ENCODE peak calls at places on chromosomes 1 and 21, in four cellular contexts. F, N, E and C are unnamed samples.

GRCh38 chr1:47682786-47683350 is 245.0 kb downstream of the FOXD2 start:
- DNase-seq in F (no peak), N (no peak), E (no peak), C (no peak)

GRCh38 chr21:43015906-43016540 is 41.7 kb downstream of the PKNOX1 start:
- DNase-seq in F (no peak), N (no peak), E (no peak), C (no peak)

GRCh38 chr1:99347041-99347684 is 82.9 kb downstream of the PLPPR4 start:
- DNase-seq in F (no peak), N (no peak), E (no peak), C (no peak)

GRCh38 chr1:219123041-219123440 is 50.6 kb upstream of the LYPLAL1 start:
- DNase-seq in F (peak; percentile 43), N (no peak), E (no peak), C (no peak)

GRCh38 chr21:31566611-31567010 is 92.9 kb upstream of the SOD1 start:
- DNase-seq in F (no peak), N (no peak), E (no peak), C (no peak)

GRCh38 chr21:15978158-15978805 is 248.5 kb downstream of the USP25 start:
- DNase-seq in F (no peak), N (no peak), E (peak; percentile 73), C (no peak)

GRCh38 chr1:234956821-234957329 is 171.8 kb downstream of the TOMM20 start:
- DNase-seq in F (no peak), N (no peak), E (no peak), C (no peak)

GRCh38 chr1:65471213-65471833 is 50.9 kb downstream of the LEPR start:
- DNase-seq in F (no peak), N (no peak), E (no peak), C (no peak)

GRCh38 chr1:197471248-197472035 is 203.4 kb downstream of the CRB1 start:
- DNase-seq in F (no peak), N (no peak), E (no peak), C (no peak)

GRCh38 chr1:224763126-224763764 is 147.1 kb downstream of the CNIH3 start:
- DNase-seq in F (no peak), N (no peak), E (no peak), C (no peak)

GRCh38 chr1:4071675-4072074 is 171.6 kb upstream of the C1orf174 start:
- DNase-seq in F (no peak), N (no peak), E (no peak), C (no peak)

GRCh38 chr1:77010937-77011336 is 143.7 kb downstream of the ST6GALNAC5 start:
- DNase-seq in F (no peak), N (no peak), E (no peak), C (no peak)

GRCh38 chr1:179813626-179814351 is 63.8 kb downstream of the TOR1AIP2 start:
- DNase-seq in F (no peak), N (no peak), E (no peak), C (no peak)

GRCh38 chr1:67710417-67710816 is 25.4 kb downstream of the GADD45A start:
- DNase-seq in F (no peak), N (no peak), E (no peak), C (no peak)
- H3K4me1 ChIP-seq in F (peaks cover 85% of the 10 kb centered on the region), N (peaks cover 70% of the 10 kb centered on the region), E (peaks cover 14% of the 10 kb centered on the region), C (no peaks in the 10 kb centered on the region)

GRCh38 chr1:2455757-2456156 is 20.3 kb upstream of the PLCH2 start:
- DNase-seq in F (no peak), N (no peak), E (no peak), C (no peak)
- H3K27ac ChIP-seq in F (no peak overlapping the region), N (no peak overlapping the region), E (no peak overlapping the region), C (no peak overlapping the region)

GRCh38 chr1:208038303-208038702 is 127.4 kb upstream of the CD34 start:
- DNase-seq in F (no peak), N (no peak), E (no peak), C (no peak)
- H3K36me3 ChIP-seq in F (no peaks in the 10 kb centered on the region), N (no peaks in the 10 kb centered on the region), E (no peaks in the 10 kb centered on the region), C (no peaks in the 10 kb centered on the region)

GRCh38 chr1:12531169-12531479 is 86.9 kb downstream of the DHRS3 start:
- DNase-seq in F (no peak), N (no peak), E (no peak), C (no peak)
- H3K4me1 ChIP-seq in F (peaks cover 12% of the 10 kb centered on the region), N (peaks cover 30% of the 10 kb centered on the region), E (peaks cover 14% of the 10 kb centered on the region), C (no peaks in the 10 kb centered on the region)

GRCh38 chr1:186102559-186103148 is 272.4 kb downstream of the TPR start:
- DNase-seq in F (no peak), N (no peak), E (no peak), C (no peak)

GRCh38 chr1:186099362-186100064 is 275.5 kb downstream of the TPR start:
- DNase-seq in F (no peak), N (no peak), E (no peak), C (no peak)

GRCh38 chr1:186104459-186104858 is 270.6 kb downstream of the TPR start:
- DNase-seq in F (no peak), N (no peak), E (no peak), C (no peak)

DNA sequence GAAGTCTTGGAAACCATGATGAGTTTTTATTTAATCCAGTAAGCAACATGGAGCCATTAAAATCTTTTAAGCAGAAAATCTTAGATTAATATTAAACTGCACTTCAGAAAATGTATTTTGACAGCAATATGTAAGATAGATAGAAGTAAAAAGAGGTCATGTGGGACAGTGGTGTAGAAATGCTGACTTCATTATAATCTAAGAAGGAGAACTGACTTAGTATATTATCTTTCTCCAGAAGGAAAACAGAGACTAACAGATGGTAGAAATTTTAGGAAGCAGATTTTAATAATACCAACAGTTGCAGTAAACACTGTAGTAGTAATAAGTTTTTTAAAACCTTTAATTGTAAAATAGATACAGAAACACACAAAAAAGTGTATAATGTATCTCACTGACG is 272.9 kb downstream of the TPR start:
- DNase-seq in F (no peak), N (no peak), E (no peak), C (no peak)
- H3K27ac ChIP-seq in F (no peak overlapping the region), N (no peak overlapping the region), E (no peak overlapping the region), C (no peak overlapping the region)